ENCODE peak calls at places on chromosomes 12 and 14, in eight cellular contexts. V is CD8-positive, alpha-beta T cell; L is transverse colon; W is A673; M is SK-N-SH; F is pancreas; T is effector memory CD4-positive, alpha-beta T cell; K is iPS DF 6.9. Z is an unnamed sample. For H3K36me3, the result is how much of the 10 kb centered on the place peaks cover.

GRCh38 chr14:23536494-23536893 is 15.1 kb downstream of the ZFHX2 start:
- DNase-seq in L (no peak), V (no peak), W (no peak), K (no peak), T (no peak), M (no peak), F (no peak), Z (no peak)

GRCh38 chr14:48325486-48325885 is 650.1 kb upstream of the MDGA2 start:
- DNase-seq in F (no peak), V (no peak), L (no peak), W (no peak), M (no peak), T (no peak), K (no peak), Z (no peak)

GRCh38 chr14:105733081-105734065 is 207.0 kb downstream of the TMEM121 start:
- DNase-seq in K (no peak), M (peak), W (no peak), T (no peak), F (no peak), V (no peak), L (no peak), Z (no peak)

GRCh38 chr12:74538491-74539258 is 1.0 kb downstream of the ATXN7L3B start:
- DNase-seq in K (no peak), F (no peak), L (no peak), T (peak), M (peak), V (peak), W (no peak), Z (no peak)

GRCh38 chr12:130761537-130762318 is 45.6 kb upstream of the RIMBP2 start:
- DNase-seq in M (peak), L (peak), K (no peak), V (peak), T (peak), F (no peak), W (peak), Z (peak)

GRCh38 chr14:64719601-64720000 is 15.4 kb downstream of the PLEKHG3 start:
- DNase-seq in W (no peak), V (no peak), M (no peak), F (no peak), T (no peak), K (no peak), L (no peak), Z (no peak)

GRCh38 chr12:3107071-3107583 is 29.9 kb downstream of the TSPAN9 start:
- DNase-seq in W (peak), F (no peak), L (no peak), K (no peak), T (no peak), M (peak), V (no peak), Z (no peak)

GRCh38 chr14:75568791-75569190 is 9.6 kb upstream of the FLVCR2 start:
- DNase-seq in K (no peak), W (no peak), V (no peak), L (no peak), F (no peak), M (no peak), T (no peak), Z (no peak)

GRCh38 chr14:104214819-104215218 is 76.4 kb downstream of the KIF26A start:
- DNase-seq in L (no peak), F (no peak), W (no peak), K (no peak), T (no peak), M (no peak), V (no peak), Z (no peak)

DNA sequence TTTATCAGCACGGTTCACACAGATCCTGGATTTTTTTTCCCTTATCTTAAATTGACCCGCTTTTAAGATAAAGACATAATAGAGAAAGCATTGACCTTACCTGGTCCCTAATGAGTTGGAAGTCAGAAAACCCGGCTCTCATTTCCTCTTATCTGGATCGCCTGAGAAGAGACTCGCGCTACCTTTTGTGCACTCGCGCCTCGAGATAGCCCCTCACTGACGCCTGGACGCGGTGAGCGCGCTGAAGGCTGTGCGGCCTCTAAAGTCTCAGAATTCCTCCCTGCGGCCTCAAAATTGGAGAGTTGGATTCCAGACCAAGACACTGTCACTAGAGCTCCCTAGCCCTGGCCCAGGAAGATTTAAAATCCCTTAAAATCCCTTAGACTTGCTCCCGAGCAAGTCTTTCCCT is 7.0 kb downstream of the NKX2-1 start:
- DNase-seq in K (no peak), F (no peak), T (no peak), W (no peak), V (no peak), L (no peak), M (peak), Z (no peak)
- H3K36me3 ChIP-seq in K (under half), F (under half), T (under half), W (under half), V (under half), L (under half), M (under half), Z (under half)

GRCh38 chr12:53530920-53531319 is 23.6 kb upstream of the NPFF start:
- DNase-seq in T (no peak), K (no peak), M (no peak), V (no peak), F (no peak), L (no peak), W (no peak), Z (no peak)

GRCh38 chr12:53533476-53533875 is 26.2 kb upstream of the NPFF start:
- DNase-seq in T (no peak), M (no peak), W (no peak), V (no peak), F (no peak), L (no peak), K (no peak), Z (no peak)

GRCh38 chr12:53530056-53530455 is 22.8 kb upstream of the NPFF start:
- DNase-seq in W (no peak), V (no peak), M (no peak), K (no peak), L (no peak), F (no peak), T (no peak), Z (no peak)

GRCh38 chr12:53532026-53532425 is 24.7 kb upstream of the NPFF start:
- DNase-seq in V (no peak), K (no peak), M (no peak), W (no peak), L (no peak), F (no peak), T (no peak), Z (no peak)

GRCh38 chr12:53532524-53533445 is 25.5 kb upstream of the NPFF start:
- DNase-seq in M (no peak), K (no peak), V (no peak), F (no peak), T (no peak), L (no peak), W (no peak), Z (no peak)
- H3K36me3 ChIP-seq in M (half or more), K (under half), V (under half), F (half or more), T (half or more), L (under half), W (under half), Z (under half)

GRCh38 chr14:22520235-22520634 is 68.8 kb downstream of the DAD1 start:
- DNase-seq in K (no peak), V (no peak), W (peak), M (no peak), T (no peak), L (no peak), F (no peak), Z (no peak)

GRCh38 chr14:22517117-22517720 is 71.8 kb downstream of the DAD1 start:
- DNase-seq in K (no peak), F (no peak), V (no peak), W (no peak), T (no peak), L (no peak), M (peak), Z (no peak)

GRCh38 chr14:22515961-22516360 is 73.1 kb downstream of the DAD1 start:
- DNase-seq in T (no peak), V (no peak), K (no peak), M (no peak), W (no peak), L (no peak), F (no peak), Z (no peak)

GRCh38 chr14:22520786-22521185 is 68.2 kb downstream of the DAD1 start:
- DNase-seq in F (no peak), K (no peak), W (no peak), M (no peak), L (no peak), T (no peak), V (no peak), Z (no peak)

DNA sequence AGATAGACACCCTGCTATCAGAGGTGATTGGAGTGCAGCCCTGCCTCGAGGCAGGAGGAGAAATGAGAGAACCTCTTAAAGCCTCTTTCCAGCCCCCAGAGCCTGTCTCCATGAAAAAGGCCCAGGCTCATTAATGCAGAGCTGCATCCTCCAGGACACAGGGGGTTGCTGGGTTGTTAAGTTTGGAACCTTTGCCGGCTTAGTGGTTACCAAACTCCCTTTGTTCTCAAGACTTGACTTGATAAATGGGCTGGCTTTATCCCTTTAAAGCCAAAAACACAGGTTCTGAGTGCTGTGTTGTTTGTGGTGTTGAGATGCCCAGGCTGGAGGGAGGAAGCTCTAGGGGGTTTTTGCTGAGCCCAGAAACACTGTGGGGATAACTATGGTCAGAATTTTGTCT is 71.0 kb downstream of the DAD1 start:
- DNase-seq in K (no peak), M (no peak), W (peak), F (no peak), V (no peak), L (no peak), T (no peak), Z (no peak)
- H3K36me3 ChIP-seq in K (under half), M (under half), W (under half), F (under half), V (under half), L (under half), T (under half), Z (under half)

DNA sequence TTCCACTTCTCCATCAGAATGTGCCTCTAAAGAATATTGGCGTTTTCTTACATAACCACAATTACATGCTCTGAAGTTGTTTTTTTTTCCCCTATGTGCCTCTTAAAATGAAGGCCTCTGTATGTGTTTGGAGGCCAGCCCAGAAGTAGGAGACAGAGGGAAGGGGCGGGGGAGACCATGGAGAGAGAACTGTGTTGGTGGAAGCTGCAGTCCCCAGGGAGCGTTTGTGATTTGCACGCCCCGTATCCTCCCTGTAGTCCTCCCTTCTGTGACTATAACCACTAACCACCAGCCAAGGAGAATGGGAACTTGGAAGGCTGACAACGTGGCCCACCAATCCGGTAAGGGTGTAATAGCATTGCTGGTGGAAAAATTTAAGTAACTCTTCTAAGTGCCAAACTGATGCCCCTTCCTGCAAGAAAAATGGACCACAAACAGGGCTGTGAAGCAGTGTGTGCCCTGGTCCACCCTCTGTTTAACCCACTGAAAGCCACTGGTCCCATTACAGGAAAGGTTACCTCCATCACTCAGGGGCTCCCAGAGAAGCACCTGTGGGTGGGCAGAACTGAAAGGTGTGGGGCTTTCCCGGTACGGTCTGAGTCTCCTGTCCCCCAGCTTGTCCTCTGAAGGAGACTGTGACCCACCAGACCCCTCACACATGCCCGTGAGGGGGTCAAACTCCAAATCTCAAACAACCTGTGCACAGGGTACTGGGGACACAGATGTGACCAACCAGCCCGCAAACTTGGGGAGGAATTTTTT is 36.8 kb downstream of the CCDC88C start:
- DNase-seq in M (no peak), V (no peak), F (no peak), W (peak), L (peak), T (no peak), K (no peak), Z (no peak)
- H3K36me3 ChIP-seq in M (under half), V (under half), F (under half), W (under half), L (under half), T (under half), K (under half), Z (under half)

DNA sequence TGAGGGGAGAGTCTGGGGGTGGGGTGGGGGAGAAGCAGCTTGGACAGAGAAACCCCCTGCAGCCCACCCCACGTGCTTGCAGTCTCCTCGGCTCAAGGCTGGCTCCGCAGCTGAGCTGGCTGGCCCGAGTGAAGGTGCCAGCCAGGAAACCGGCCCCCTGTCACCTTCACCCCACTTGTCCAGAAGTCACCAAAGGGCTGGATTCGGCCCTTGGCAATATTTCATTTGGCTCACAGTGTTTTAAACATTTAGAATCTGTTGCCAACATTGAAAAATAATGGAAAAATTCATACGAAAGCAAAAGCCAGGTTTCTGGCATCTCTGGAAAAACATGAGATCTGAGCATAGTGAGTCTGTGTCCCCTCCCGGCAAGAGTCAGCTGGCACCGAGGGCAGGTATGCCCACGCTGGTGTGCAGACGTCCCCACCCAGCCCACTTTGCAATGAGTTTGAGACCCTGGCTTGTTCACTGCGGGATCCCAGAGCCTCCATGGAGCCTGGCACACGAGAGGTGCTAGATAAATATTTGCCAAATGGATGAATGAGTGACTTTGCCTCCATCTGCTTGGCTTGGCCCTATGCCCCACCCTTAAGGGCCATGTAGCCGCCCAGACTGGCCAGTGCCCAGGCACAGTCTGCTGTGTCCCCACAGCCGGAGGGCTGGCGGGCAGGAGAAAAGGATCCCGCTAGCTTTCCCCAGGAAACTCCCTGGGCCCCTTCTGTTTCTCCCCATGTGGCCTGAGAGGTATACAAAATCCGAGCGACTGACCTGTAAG is 18.2 kb downstream of the MSI1 start:
- DNase-seq in M (no peak), K (no peak), W (no peak), L (no peak), V (no peak), T (no peak), F (peak), Z (no peak)
- H3K36me3 ChIP-seq in M (under half), K (under half), W (under half), L (under half), V (under half), T (under half), F (under half), Z (under half)

GRCh38 chr12:105223358-105223840 is 12.6 kb downstream of the APPL2 start:
- DNase-seq in W (peak), K (no peak), F (no peak), T (no peak), V (no peak), L (no peak), M (no peak), Z (no peak)
- H3K36me3 ChIP-seq in W (under half), K (under half), F (under half), T (under half), V (under half), L (under half), M (half or more), Z (under half)

GRCh38 chr14:85558505-85558904 is 28.6 kb downstream of the FLRT2 start:
- DNase-seq in M (no peak), T (no peak), K (no peak), V (no peak), F (no peak), L (no peak), W (peak), Z (no peak)

GRCh38 chr14:85549697-85550096 is 19.8 kb downstream of the FLRT2 start:
- DNase-seq in F (no peak), L (no peak), V (no peak), M (no peak), W (no peak), T (no peak), K (no peak), Z (no peak)

GRCh38 chr14:85556263-85556662 is 26.3 kb downstream of the FLRT2 start:
- DNase-seq in T (no peak), K (no peak), M (no peak), V (no peak), F (no peak), W (no peak), L (no peak), Z (no peak)

GRCh38 chr14:85554106-85554505 is 24.2 kb downstream of the FLRT2 start:
- DNase-seq in F (no peak), V (no peak), W (no peak), M (no peak), K (no peak), T (no peak), L (no peak), Z (no peak)
- H3K36me3 ChIP-seq in F (under half), V (under half), W (under half), M (under half), K (under half), T (under half), L (under half), Z (under half)

GRCh38 chr14:91456283-91456682 is 38.7 kb upstream of the CCDC88C start:
- DNase-seq in V (no peak), F (no peak), K (no peak), W (no peak), T (no peak), L (no peak), M (no peak), Z (no peak)
- H3K36me3 ChIP-seq in V (under half), F (under half), K (under half), W (under half), T (under half), L (under half), M (half or more), Z (under half)

GRCh38 chr12:131985145-131985875 is 35.6 kb downstream of the EP400 start:
- DNase-seq in F (no peak), V (no peak), M (no peak), T (no peak), K (no peak), W (no peak), L (no peak), Z (no peak)

GRCh38 chr12:131986361-131986760 is 36.6 kb downstream of the EP400 start:
- DNase-seq in F (no peak), M (no peak), T (no peak), K (no peak), L (no peak), W (no peak), V (no peak), Z (no peak)

GRCh38 chr12:131987552-131987951 is 37.8 kb downstream of the EP400 start:
- DNase-seq in V (no peak), W (no peak), M (no peak), F (no peak), K (no peak), T (no peak), L (no peak), Z (no peak)

GRCh38 chr12:131988054-131988796 is 38.5 kb downstream of the EP400 start:
- DNase-seq in T (no peak), V (no peak), K (no peak), W (no peak), F (no peak), M (no peak), L (no peak), Z (no peak)

GRCh38 chr12:131986847-131987398 is 37.2 kb downstream of the EP400 start:
- DNase-seq in V (no peak), F (no peak), T (no peak), M (no peak), W (peak), L (no peak), K (no peak), Z (no peak)
- H3K36me3 ChIP-seq in V (half or more), F (half or more), T (half or more), M (under half), W (under half), L (under half), K (under half), Z (under half)